ENCODE peak calls at places on chromosomes 16 and 17, in nine cellular contexts. N is activated T-cell treated with anti-CD3 and anti-CD28 coated beads, Interleukin-2, amount 50 U/mL, for 72 hours; A is stimulated activated CD4-positive, alpha-beta T cell treated with anti-CD3 and anti-CD28 coated beads, Interleukin-2, amount 100 ng/mL, for 48 hours; X is nucleus accumbens; D is fibroblast of pulmonary artery; Y is NCI-H146; G is activated CD4-positive, alpha-beta T cell treated with anti-CD3 and anti-CD28 coated beads, Interleukin-2, amount 50 U/mL, for 48 hours; V is retina; M is breast epithelium. S is an unnamed sample.

GRCh38 chr16:83701494-83701893 is 106.3 kb upstream of the HSBP1 start:
- DNase-seq in N (peak), A (no peak), X (no peak), D (peak), Y (no peak), G (peak), V (peak), M (no peak), S (peak)

GRCh38 chr17:39928868-39929651 is 1.5 kb downstream of the LRRC3C start:
- DNase-seq in N (no peak), A (no peak), X (no peak), D (peak), Y (no peak), G (no peak), V (no peak), M (no peak), S (no peak)

GRCh38 chr16:69190598-69190997 is 3.6 kb downstream of the SNTB2 start:
- DNase-seq in N (no peak), A (no peak), X (no peak), D (no peak), Y (no peak), G (no peak), V (no peak), M (no peak), S (no peak)

GRCh38 chr17:32298298-32298697 is 32.7 kb downstream of the RHBDL3 start:
- DNase-seq in N (no peak), A (no peak), X (no peak), D (no peak), Y (no peak), G (no peak), V (no peak), M (no peak), S (no peak)

GRCh38 chr17:58321571-58322525 is 6.7 kb downstream of the TSPOAP1 start:
- DNase-seq in N (no peak), A (no peak), X (no peak), D (no peak), Y (no peak), G (no peak), V (no peak), M (no peak), S (no peak)

GRCh38 chr16:3085868-3086595 is 13.1 kb downstream of the ZSCAN10 start:
- DNase-seq in N (no peak), A (no peak), X (no peak), D (no peak), Y (no peak), G (no peak), V (no peak), M (no peak), S (no peak)

GRCh38 chr17:64174686-64175456 is 44.9 kb upstream of the ERN1 start:
- DNase-seq in N (no peak), A (no peak), X (no peak), D (peak), Y (no peak), G (no peak), V (no peak), M (no peak), S (no peak)

GRCh38 chr17:51435171-51435552 is 174.8 kb downstream of the UTP18 start:
- DNase-seq in N (peak), A (no peak), X (no peak), D (no peak), Y (no peak), G (no peak), V (no peak), M (no peak), S (no peak)

GRCh38 chr17:32627233-32628008 is 140.6 kb downstream of the CDK5R1 start:
- DNase-seq in N (no peak), A (no peak), X (no peak), D (peak), Y (peak), G (no peak), V (peak), M (no peak), S (no peak)

GRCh38 chr16:58041628-58041955 is 16.0 kb downstream of the MMP15 start:
- DNase-seq in N (no peak), A (no peak), X (no peak), D (no peak), Y (no peak), G (no peak), V (no peak), M (no peak), S (no peak)

GRCh38 chr17:1203111-1203966 is 23.6 kb upstream of the ABR start:
- DNase-seq in N (peak), A (peak), X (no peak), D (peak), Y (peak), G (no peak), V (peak), M (no peak), S (no peak)

GRCh38 chr16:57084996-57085395 is 7.4 kb upstream of the CPNE2 start:
- DNase-seq in N (no peak), A (no peak), X (no peak), D (no peak), Y (no peak), G (no peak), V (no peak), M (no peak), S (no peak)

GRCh38 chr17:60934723-60935122 is 257.1 kb downstream of the BCAS3 start:
- DNase-seq in N (no peak), A (no peak), X (no peak), D (no peak), Y (no peak), G (no peak), V (no peak), M (no peak), S (no peak)

GRCh38 chr17:5118219-5118618 is 2.4 kb downstream of the USP6 start:
- DNase-seq in N (no peak), A (no peak), X (no peak), D (no peak), Y (no peak), G (no peak), V (no peak), M (no peak), S (no peak)

GRCh38 chr17:45782889-45783592 is 1.1 kb upstream of the CRHR1 start:
- DNase-seq in N (peak), A (peak), X (no peak), D (no peak), Y (peak), G (peak), V (peak), M (no peak), S (no peak)

GRCh38 chr16:85231959-85232358 is 119.7 kb upstream of the CIBAR2 start:
- DNase-seq in N (no peak), A (no peak), X (no peak), D (peak), Y (no peak), G (no peak), V (no peak), M (no peak), S (no peak)

GRCh38 chr16:87390641-87391323 is 1.4 kb upstream of the MAP1LC3B start:
- DNase-seq in N (no peak), A (no peak), X (no peak), D (no peak), Y (no peak), G (no peak), V (no peak), M (no peak), S (no peak)

GRCh38 chr17:39738568-39738901 is 797 bp downstream of the GRB7 start:
- DNase-seq in N (peak), A (peak), X (no peak), D (no peak), Y (peak), G (peak), V (peak), M (peak), S (no peak)

GRCh38 chr17:71349908-71350600 is 770.8 kb upstream of the SOX9 start:
- DNase-seq in N (no peak), A (no peak), X (no peak), D (peak), Y (no peak), G (no peak), V (no peak), M (no peak), S (no peak)

GRCh38 chr17:15971108-15971507 is 26.2 kb downstream of the ADORA2B start:
- DNase-seq in N (no peak), A (no peak), X (no peak), D (no peak), Y (no peak), G (no peak), V (no peak), M (no peak), S (no peak)

GRCh38 chr17:32936894-32937500 is 9.0 kb downstream of the TMEM98 start:
- DNase-seq in N (peak), A (peak), X (no peak), D (peak), Y (peak), G (peak), V (peak), M (peak), S (no peak)

GRCh38 chr17:74071280-74071679 is 132.2 kb upstream of the RPL38 start:
- DNase-seq in N (no peak), A (no peak), X (no peak), D (no peak), Y (peak), G (no peak), V (no peak), M (no peak), S (no peak)

GRCh38 chr17:2335726-2336214 is 487 bp downstream of the TSR1 start:
- DNase-seq in N (no peak), A (peak), X (no peak), D (no peak), Y (peak), G (peak), V (no peak), M (no peak), S (no peak)

GRCh38 chr17:81457917-81458555 is 54.6 kb downstream of the ACTG1 start:
- DNase-seq in N (no peak), A (no peak), X (no peak), D (no peak), Y (no peak), G (no peak), V (no peak), M (no peak), S (no peak)

GRCh38 chr17:80475949-80476876 is at the start of gene NPTX1:
- DNase-seq in N (peak), A (no peak), X (no peak), D (no peak), Y (peak), G (peak), V (peak), M (no peak), S (peak)

GRCh38 chr16:55051571-55051970 is 120.9 kb downstream of the IRX5 start:
- DNase-seq in N (no peak), A (no peak), X (no peak), D (no peak), Y (no peak), G (no peak), V (no peak), M (no peak), S (no peak)

GRCh38 chr17:45355087-45355486 is 38.3 kb upstream of the MAP3K14 start:
- DNase-seq in N (no peak), A (no peak), X (no peak), D (no peak), Y (no peak), G (no peak), V (no peak), M (peak), S (no peak)

GRCh38 chr17:49699967-49700575 is 7.7 kb downstream of the SLC35B1 start:
- DNase-seq in N (no peak), A (no peak), X (no peak), D (no peak), Y (no peak), G (no peak), V (no peak), M (no peak), S (no peak)

GRCh38 chr17:4849011-4849536 is 15.9 kb downstream of the MINK1 start:
- DNase-seq in N (no peak), A (no peak), X (no peak), D (no peak), Y (no peak), G (no peak), V (no peak), M (no peak), S (no peak)

GRCh38 chr16:27291106-27291505 is 22.5 kb upstream of the NSMCE1 start:
- DNase-seq in N (no peak), A (no peak), X (no peak), D (no peak), Y (no peak), G (no peak), V (no peak), M (no peak), S (no peak)

GRCh38 chr17:48487221-48487620 is 43.6 kb downstream of the HOXB1 start:
- DNase-seq in N (no peak), A (no peak), X (no peak), D (no peak), Y (no peak), G (no peak), V (no peak), M (no peak), S (no peak)

GRCh38 chr17:44767493-44767892 is 8.7 kb downstream of the ADAM11 start:
- DNase-seq in N (no peak), A (no peak), X (no peak), D (no peak), Y (peak), G (no peak), V (no peak), M (no peak), S (no peak)

GRCh38 chr17:74211929-74212261 is 1.5 kb upstream of the TTYH2 start:
- DNase-seq in N (peak), A (no peak), X (no peak), D (no peak), Y (no peak), G (no peak), V (no peak), M (no peak), S (no peak)

S was measured in KG1.